ENCODE peak calls at places on chromosomes 4 and X, in eight cellular contexts. One of them, this sample, is unnamed.

GRCh38 chr4:70816894-70817293 is 22.8 kb downstream of the GRSF1 start:
- DNase-seq in AG10803: no peak
- DNase-seq in hepatocyte: no peak
- DNase-seq in lower leg skin: no peak
- DNase-seq in fibroblast of the aortic adventitia: no peak
- DNase-seq in right atrium auricular region: no peak
- DNase-seq in AG04450: no peak
- DNase-seq in GM06990: no peak
- DNase-seq in this sample: no peak

GRCh38 chr4:31234494-31234893 is 514.3 kb downstream of the PCDH7 start:
- DNase-seq in AG10803: no peak
- DNase-seq in hepatocyte: peak
- DNase-seq in lower leg skin: no peak
- DNase-seq in fibroblast of the aortic adventitia: no peak
- DNase-seq in right atrium auricular region: no peak
- DNase-seq in AG04450: no peak
- DNase-seq in GM06990: peak
- DNase-seq in this sample: no peak

GRCh38 chr4:87257523-87257922 is 37.1 kb upstream of the KLHL8 start:
- DNase-seq in AG10803: no peak
- DNase-seq in hepatocyte: no peak
- DNase-seq in lower leg skin: no peak
- DNase-seq in fibroblast of the aortic adventitia: no peak
- DNase-seq in right atrium auricular region: no peak
- DNase-seq in AG04450: no peak
- DNase-seq in GM06990: no peak
- DNase-seq in this sample: no peak

GRCh38 chrX:96615448-96615847 is 69.2 kb upstream of the DIAPH2 start:
- DNase-seq in AG10803: peak
- DNase-seq in hepatocyte: no peak
- DNase-seq in lower leg skin: no peak
- DNase-seq in fibroblast of the aortic adventitia: peak
- DNase-seq in right atrium auricular region: no peak
- DNase-seq in AG04450: no peak
- DNase-seq in GM06990: no peak
- DNase-seq in this sample: no peak

GRCh38 chr4:61872983-61873382 is 672.9 kb downstream of the ADGRL3 start:
- DNase-seq in AG10803: no peak
- DNase-seq in hepatocyte: no peak
- DNase-seq in lower leg skin: no peak
- DNase-seq in fibroblast of the aortic adventitia: no peak
- DNase-seq in right atrium auricular region: no peak
- DNase-seq in AG04450: no peak
- DNase-seq in GM06990: no peak
- DNase-seq in this sample: no peak

GRCh38 chr4:116515959-116516358 is 569.4 kb downstream of the TRAM1L1 start:
- DNase-seq in AG10803: no peak
- DNase-seq in hepatocyte: no peak
- DNase-seq in lower leg skin: no peak
- DNase-seq in fibroblast of the aortic adventitia: no peak
- DNase-seq in right atrium auricular region: no peak
- DNase-seq in AG04450: no peak
- DNase-seq in GM06990: no peak
- DNase-seq in this sample: no peak

GRCh38 chrX:27575565-27575964 is 14.6 kb upstream of the DCAF8L2 start:
- DNase-seq in AG10803: no peak
- DNase-seq in hepatocyte: no peak
- DNase-seq in lower leg skin: no peak
- DNase-seq in fibroblast of the aortic adventitia: no peak
- DNase-seq in right atrium auricular region: no peak
- DNase-seq in AG04450: no peak
- DNase-seq in GM06990: no peak
- DNase-seq in this sample: no peak

GRCh38 chrX:67536564-67536963 is 7.3 kb upstream of the AR start:
- DNase-seq in AG10803: no peak
- DNase-seq in hepatocyte: no peak
- DNase-seq in lower leg skin: no peak
- DNase-seq in fibroblast of the aortic adventitia: no peak
- DNase-seq in right atrium auricular region: no peak
- DNase-seq in AG04450: no peak
- DNase-seq in GM06990: no peak
- DNase-seq in this sample: no peak

GRCh38 chrX:1462596-1463251 is 10.0 kb upstream of the ASMTL start:
- DNase-seq in AG10803: no peak
- DNase-seq in hepatocyte: peak
- DNase-seq in lower leg skin: peak
- DNase-seq in fibroblast of the aortic adventitia: peak
- DNase-seq in right atrium auricular region: peak
- DNase-seq in AG04450: no peak
- DNase-seq in GM06990: no peak
- DNase-seq in this sample: peak

GRCh38 chrX:46978341-46979291 is 66.4 kb downstream of the JADE3 start:
- DNase-seq in AG10803: peak
- DNase-seq in hepatocyte: peak
- DNase-seq in lower leg skin: peak
- DNase-seq in fibroblast of the aortic adventitia: peak
- DNase-seq in right atrium auricular region: peak
- DNase-seq in AG04450: peak
- DNase-seq in GM06990: peak
- DNase-seq in this sample: peak

GRCh38 chrX:97494756-97495372 is 611.2 kb downstream of the RPA4 start:
- DNase-seq in AG10803: no peak
- DNase-seq in hepatocyte: no peak
- DNase-seq in lower leg skin: no peak
- DNase-seq in fibroblast of the aortic adventitia: no peak
- DNase-seq in right atrium auricular region: no peak
- DNase-seq in AG04450: no peak
- DNase-seq in GM06990: peak
- DNase-seq in this sample: no peak

GRCh38 chr4:176607807-176608206 is 184.9 kb downstream of the VEGFC start:
- DNase-seq in AG10803: no peak
- DNase-seq in hepatocyte: no peak
- DNase-seq in lower leg skin: no peak
- DNase-seq in fibroblast of the aortic adventitia: no peak
- DNase-seq in right atrium auricular region: no peak
- DNase-seq in AG04450: no peak
- DNase-seq in GM06990: no peak
- DNase-seq in this sample: no peak

GRCh38 chr4:183422962-183423653 is 21.3 kb upstream of the CDKN2AIP start:
- DNase-seq in AG10803: peak
- DNase-seq in hepatocyte: no peak
- DNase-seq in lower leg skin: peak
- DNase-seq in fibroblast of the aortic adventitia: no peak
- DNase-seq in right atrium auricular region: no peak
- DNase-seq in AG04450: no peak
- DNase-seq in GM06990: no peak
- DNase-seq in this sample: no peak

GRCh38 chrX:106726485-106727437 is at the start of gene RNF128:
- DNase-seq in AG10803: peak
- DNase-seq in hepatocyte: peak
- DNase-seq in lower leg skin: no peak
- DNase-seq in fibroblast of the aortic adventitia: peak
- DNase-seq in right atrium auricular region: no peak
- DNase-seq in AG04450: no peak
- DNase-seq in GM06990: no peak
- DNase-seq in this sample: no peak

GRCh38 chrX:101803451-101803850 is 128.4 kb downstream of the ZMAT1 start:
- DNase-seq in AG10803: peak
- DNase-seq in hepatocyte: peak
- DNase-seq in lower leg skin: no peak
- DNase-seq in fibroblast of the aortic adventitia: peak
- DNase-seq in right atrium auricular region: no peak
- DNase-seq in AG04450: no peak
- DNase-seq in GM06990: no peak
- DNase-seq in this sample: no peak

GRCh38 chrX:111507931-111508330 is 3.5 kb upstream of the SERTM2 start:
- DNase-seq in AG10803: no peak
- DNase-seq in hepatocyte: no peak
- DNase-seq in lower leg skin: no peak
- DNase-seq in fibroblast of the aortic adventitia: no peak
- DNase-seq in right atrium auricular region: no peak
- DNase-seq in AG04450: no peak
- DNase-seq in GM06990: no peak
- DNase-seq in this sample: no peak

GRCh38 chrX:120677017-120677652 is 47.3 kb upstream of the C1GALT1C1 start:
- DNase-seq in AG10803: no peak
- DNase-seq in hepatocyte: no peak
- DNase-seq in lower leg skin: no peak
- DNase-seq in fibroblast of the aortic adventitia: no peak
- DNase-seq in right atrium auricular region: no peak
- DNase-seq in AG04450: no peak
- DNase-seq in GM06990: no peak
- DNase-seq in this sample: no peak

GRCh38 chr4:74651198-74651597 is 143.1 kb downstream of the BTC start:
- DNase-seq in AG10803: no peak
- DNase-seq in hepatocyte: no peak
- DNase-seq in lower leg skin: no peak
- DNase-seq in fibroblast of the aortic adventitia: no peak
- DNase-seq in right atrium auricular region: no peak
- DNase-seq in AG04450: no peak
- DNase-seq in GM06990: no peak
- DNase-seq in this sample: no peak

GRCh38 chrX:63784346-63784901 is 590 bp downstream of the ARHGEF9 start:
- DNase-seq in AG10803: no peak
- DNase-seq in hepatocyte: peak
- DNase-seq in lower leg skin: no peak
- DNase-seq in fibroblast of the aortic adventitia: no peak
- DNase-seq in right atrium auricular region: no peak
- DNase-seq in AG04450: no peak
- DNase-seq in GM06990: no peak
- DNase-seq in this sample: no peak

GRCh38 chr4:48375651-48376291 is 34.4 kb downstream of the SLAIN2 start:
- DNase-seq in AG10803: peak
- DNase-seq in hepatocyte: peak
- DNase-seq in lower leg skin: no peak
- DNase-seq in fibroblast of the aortic adventitia: peak
- DNase-seq in right atrium auricular region: no peak
- DNase-seq in AG04450: peak
- DNase-seq in GM06990: no peak
- DNase-seq in this sample: peak

GRCh38 chrX:139194571-139195280 is 335.8 kb upstream of the F9 start:
- DNase-seq in AG10803: no peak
- DNase-seq in hepatocyte: peak
- DNase-seq in lower leg skin: no peak
- DNase-seq in fibroblast of the aortic adventitia: peak
- DNase-seq in right atrium auricular region: no peak
- DNase-seq in AG04450: no peak
- DNase-seq in GM06990: peak
- DNase-seq in this sample: no peak

GRCh38 chr4:74451214-74451661 is 6.3 kb downstream of the AREG start:
- DNase-seq in AG10803: peak
- DNase-seq in hepatocyte: no peak
- DNase-seq in lower leg skin: no peak
- DNase-seq in fibroblast of the aortic adventitia: peak
- DNase-seq in right atrium auricular region: no peak
- DNase-seq in AG04450: no peak
- DNase-seq in GM06990: no peak
- DNase-seq in this sample: no peak

GRCh38 chr4:41957634-41958033 is 22.4 kb downstream of the TMEM33 start:
- DNase-seq in AG10803: no peak
- DNase-seq in hepatocyte: peak
- DNase-seq in lower leg skin: no peak
- DNase-seq in fibroblast of the aortic adventitia: no peak
- DNase-seq in right atrium auricular region: no peak
- DNase-seq in AG04450: no peak
- DNase-seq in GM06990: no peak
- DNase-seq in this sample: no peak

GRCh38 chr4:76589872-76590846 is 155.1 kb downstream of the SHROOM3 start:
- DNase-seq in AG10803: peak
- DNase-seq in hepatocyte: peak
- DNase-seq in lower leg skin: no peak
- DNase-seq in fibroblast of the aortic adventitia: peak
- DNase-seq in right atrium auricular region: no peak
- DNase-seq in AG04450: peak
- DNase-seq in GM06990: no peak
- DNase-seq in this sample: peak
- H3K4me3 ChIP-seq in AG10803: no peak
- H3K4me3 ChIP-seq in hepatocyte: peak
- H3K4me3 ChIP-seq in lower leg skin: no peak
- H3K4me3 ChIP-seq in fibroblast of the aortic adventitia: no peak
- H3K4me3 ChIP-seq in right atrium auricular region: no peak
- H3K4me3 ChIP-seq in AG04450: no peak
- H3K4me3 ChIP-seq in GM06990: no peak
- H3K4me3 ChIP-seq in this sample: no peak

DNA sequence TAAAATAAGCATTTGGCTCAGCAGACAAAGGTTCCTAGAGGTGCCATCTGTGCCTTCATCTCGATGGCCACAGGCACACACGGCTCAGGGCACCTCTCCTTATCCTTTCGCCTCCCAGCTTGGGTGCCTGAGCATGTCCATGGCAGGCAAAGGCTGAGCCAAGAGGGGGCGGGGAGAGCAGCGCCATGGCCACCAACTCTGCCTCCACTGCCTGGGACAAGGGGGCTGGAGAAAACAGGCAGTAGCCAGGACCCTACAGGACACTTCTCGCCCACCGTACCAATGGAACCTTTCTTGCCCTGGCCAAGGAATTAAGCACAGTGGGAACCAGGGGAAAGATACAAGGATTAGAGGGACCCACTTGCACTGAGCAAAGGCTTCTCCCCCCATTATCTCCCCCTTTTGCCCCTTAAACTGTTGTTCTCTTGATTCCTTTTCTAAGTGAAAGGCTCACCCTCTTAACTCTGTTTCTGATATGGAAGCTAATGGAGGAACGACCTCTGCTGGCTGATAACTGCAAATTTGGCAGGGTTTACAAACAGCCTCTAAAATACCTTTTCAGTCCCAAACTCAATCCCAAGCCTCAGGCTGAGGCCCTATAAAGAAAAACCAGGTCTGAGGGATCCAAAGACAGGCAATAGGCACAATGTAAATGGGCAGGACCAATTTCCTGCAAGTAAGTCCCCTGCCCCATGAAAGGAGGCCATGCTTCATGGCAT is 335.2 kb downstream of the ADAM29 start:
- DNase-seq in AG10803: no peak
- DNase-seq in hepatocyte: no peak
- DNase-seq in lower leg skin: peak
- DNase-seq in fibroblast of the aortic adventitia: no peak
- DNase-seq in right atrium auricular region: no peak
- DNase-seq in AG04450: no peak
- DNase-seq in GM06990: no peak
- DNase-seq in this sample: no peak
- TF ChIP-seq CTCF in AG10803: no peak
- TF ChIP-seq CTCF in hepatocyte: peak
- TF ChIP-seq CTCF in lower leg skin: no peak
- TF ChIP-seq CTCF in fibroblast of the aortic adventitia: no peak
- TF ChIP-seq CTCF in right atrium auricular region: no peak
- TF ChIP-seq CTCF in AG04450: no peak
- TF ChIP-seq CTCF in GM06990: peak
- TF ChIP-seq CTCF in this sample: peak

GRCh38 chr4:155666701-155667537 is at the start of gene GUCY1A1:
- DNase-seq in AG10803: peak
- DNase-seq in hepatocyte: peak
- DNase-seq in lower leg skin: peak
- DNase-seq in fibroblast of the aortic adventitia: peak
- DNase-seq in right atrium auricular region: peak
- DNase-seq in AG04450: no peak
- DNase-seq in GM06990: peak
- DNase-seq in this sample: no peak
- H3K4me3 ChIP-seq in AG10803: peak
- H3K4me3 ChIP-seq in hepatocyte: peak
- H3K4me3 ChIP-seq in lower leg skin: peak
- H3K4me3 ChIP-seq in fibroblast of the aortic adventitia: peak
- H3K4me3 ChIP-seq in right atrium auricular region: peak
- H3K4me3 ChIP-seq in AG04450: peak
- H3K4me3 ChIP-seq in GM06990: peak
- H3K4me3 ChIP-seq in this sample: peak

GRCh38 chr4:112897548-112897947 is 151.9 kb upstream of the ANK2 start:
- DNase-seq in AG10803: no peak
- DNase-seq in hepatocyte: no peak
- DNase-seq in lower leg skin: no peak
- DNase-seq in fibroblast of the aortic adventitia: no peak
- DNase-seq in right atrium auricular region: no peak
- DNase-seq in AG04450: no peak
- DNase-seq in GM06990: no peak
- DNase-seq in this sample: no peak
- TF ChIP-seq CTCF in AG10803: no peak
- TF ChIP-seq CTCF in hepatocyte: no peak
- TF ChIP-seq CTCF in lower leg skin: no peak
- TF ChIP-seq CTCF in fibroblast of the aortic adventitia: peak
- TF ChIP-seq CTCF in right atrium auricular region: no peak
- TF ChIP-seq CTCF in AG04450: no peak
- TF ChIP-seq CTCF in GM06990: no peak
- TF ChIP-seq CTCF in this sample: no peak

This sample was measured in AG09309.